ENCODE peak calls at places on chromosome 18, in eight cellular contexts. N is lower lobe of right lung, E is endothelial cell, S is tibial artery, H is cardiac fibroblast, M is GM12865, T is osteocyte, K is RWPE1. V is an unnamed sample.

GRCh38 chr18:59420244-59420643 is 61.2 kb upstream of the LMAN1 start:
- DNase-seq in K (no peak), H (no peak), N (no peak), E (no peak), S (no peak), M (no peak), T (no peak), V (no peak)

GRCh38 chr18:22186484-22186971 is 17.1 kb downstream of the GATA6 start:
- DNase-seq in E (no peak), N (no peak), K (peak), M (no peak), S (no peak), H (peak), T (no peak), V (no peak)

GRCh38 chr18:49668583-49669290 is 106.9 kb downstream of the LIPG start:
- DNase-seq in H (peak), K (no peak), M (no peak), T (no peak), E (no peak), N (no peak), S (no peak), V (peak)

GRCh38 chr18:13809521-13810252 is 14.3 kb upstream of the MC5R start:
- DNase-seq in T (peak), K (no peak), H (no peak), S (no peak), N (no peak), M (no peak), E (no peak), V (peak)

GRCh38 chr18:77105021-77105420 is 27.6 kb downstream of the MBP start:
- DNase-seq in T (peak), M (no peak), N (no peak), H (peak), E (no peak), K (no peak), S (no peak), V (no peak)

GRCh38 chr18:76259726-76260125 is 235.3 kb downstream of the ZNF516 start:
- DNase-seq in K (no peak), N (no peak), H (no peak), M (no peak), T (no peak), S (no peak), E (no peak), V (no peak)

GRCh38 chr18:14970027-14970426 is 222.1 kb downstream of the ANKRD30B start:
- DNase-seq in K (no peak), S (no peak), N (no peak), H (peak), E (no peak), M (no peak), T (no peak), V (no peak)

GRCh38 chr18:57631697-57632096 is 10.1 kb upstream of the NARS1 start:
- DNase-seq in M (no peak), N (no peak), K (no peak), S (no peak), H (no peak), E (no peak), T (no peak), V (no peak)

GRCh38 chr18:34867520-34867919 is 157.4 kb downstream of the DTNA start:
- DNase-seq in E (peak), H (peak), K (no peak), M (no peak), N (no peak), S (no peak), T (no peak), V (no peak)

GRCh38 chr18:10099539-10100140 is 185.8 kb downstream of the VAPA start:
- DNase-seq in M (no peak), N (no peak), S (no peak), H (peak), T (no peak), E (no peak), K (no peak), V (no peak)

GRCh38 chr18:56711706-56712445 is 60.7 kb downstream of the WDR7 start:
- DNase-seq in N (no peak), K (no peak), H (peak), E (no peak), T (no peak), S (no peak), M (no peak), V (no peak)

GRCh38 chr18:76530846-76531245 is 35.8 kb upstream of the ZNF516 start:
- DNase-seq in N (no peak), T (no peak), S (no peak), K (no peak), H (no peak), M (no peak), E (no peak), V (no peak)

GRCh38 chr18:22667616-22668422 is 250.1 kb upstream of the CTAGE1 start:
- DNase-seq in K (peak), H (peak), S (no peak), N (no peak), E (no peak), M (peak), T (no peak), V (no peak)

GRCh38 chr18:79930020-79930642 is 21.3 kb downstream of the SLC66A2 start:
- DNase-seq in N (no peak), K (no peak), S (no peak), E (no peak), H (no peak), T (no peak), M (no peak), V (no peak)

GRCh38 chr18:36323421-36323820 is 25.9 kb downstream of the FHOD3 start:
- DNase-seq in T (no peak), E (no peak), N (no peak), K (no peak), S (no peak), M (no peak), H (no peak), V (no peak)

GRCh38 chr18:22681912-22682311 is 251.2 kb upstream of the RBBP8 start:
- DNase-seq in M (no peak), K (no peak), S (no peak), H (no peak), E (no peak), T (no peak), N (no peak), V (no peak)

GRCh38 chr18:79418642-79419041 is 22.9 kb downstream of the NFATC1 start:
- DNase-seq in N (no peak), K (no peak), T (no peak), M (no peak), S (no peak), E (no peak), H (no peak), V (no peak)

GRCh38 chr18:28692337-28692736 is 515.4 kb upstream of the CDH2 start:
- DNase-seq in N (no peak), E (no peak), M (no peak), H (no peak), S (no peak), T (no peak), K (no peak), V (no peak)

GRCh38 chr18:67385455-67385854 is 131.1 kb downstream of the DSEL start:
- DNase-seq in K (no peak), S (no peak), M (no peak), N (no peak), H (peak), E (no peak), T (no peak), V (no peak)

GRCh38 chr18:9454061-9454703 is 21.1 kb upstream of the RALBP1 start:
- DNase-seq in T (no peak), M (no peak), K (peak), H (peak), E (no peak), S (no peak), N (no peak), V (no peak)

GRCh38 chr18:70296289-70296688 is 7.4 kb downstream of the SOCS6 start:
- DNase-seq in M (no peak), H (no peak), T (no peak), S (no peak), K (no peak), E (no peak), N (no peak), V (no peak)

GRCh38 chr18:72456802-72457201 is 87.3 kb downstream of the CBLN2 start:
- DNase-seq in T (no peak), E (no peak), H (peak), K (no peak), S (no peak), M (no peak), N (no peak), V (no peak)

GRCh38 chr18:13399511-13399910 is 181.0 kb downstream of the LDLRAD4 start:
- DNase-seq in N (no peak), S (no peak), K (no peak), M (no peak), H (no peak), E (no peak), T (no peak), V (no peak)

GRCh38 chr18:79616651-79617518 is 62.7 kb upstream of the CTDP1 start:
- DNase-seq in H (peak), M (no peak), E (peak), N (peak), K (peak), T (no peak), S (no peak), V (no peak)

GRCh38 chr18:68275616-68276015 is 439.3 kb downstream of the TMX3 start:
- DNase-seq in E (no peak), S (no peak), K (peak), M (no peak), H (peak), N (no peak), T (no peak), V (no peak)

GRCh38 chr18:78639597-78639950 is 340.0 kb upstream of the SALL3 start:
- DNase-seq in H (no peak), N (no peak), S (no peak), T (no peak), K (no peak), E (no peak), M (no peak), V (no peak)

GRCh38 chr18:57427429-57428181 is 7.6 kb upstream of the ONECUT2 start:
- DNase-seq in N (no peak), S (no peak), M (no peak), K (no peak), E (peak), H (no peak), T (no peak), V (no peak)

GRCh38 chr18:23573948-23574431 is 12.3 kb downstream of the NPC1 start:
- DNase-seq in N (peak), T (peak), S (no peak), M (peak), K (peak), E (no peak), H (peak), V (no peak)

GRCh38 chr18:70288171-70288850 is 534 bp upstream of the SOCS6 start:
- DNase-seq in H (peak), N (peak), M (no peak), S (no peak), E (peak), T (no peak), K (peak), V (peak)

GRCh38 chr18:78741381-78742340 is 238.0 kb upstream of the SALL3 start:
- DNase-seq in H (no peak), N (no peak), T (no peak), K (no peak), E (no peak), S (no peak), M (no peak), V (peak)

GRCh38 chr18:7174359-7175107 is 56.4 kb upstream of the LRRC30 start:
- DNase-seq in T (no peak), H (peak), S (no peak), E (peak), K (no peak), N (no peak), M (no peak), V (no peak)
- TF ChIP-seq CTCF in T (no peak), H (no peak), S (no peak), E (no peak), K (no peak), N (no peak), M (no peak), V (no peak)

GRCh38 chr18:31419457-31419932 is 28.0 kb upstream of the DSG3 start:
- DNase-seq in K (peak), T (no peak), M (no peak), N (no peak), H (no peak), E (no peak), S (no peak), V (no peak)
- TF ChIP-seq CTCF in K (no peak), T (no peak), M (no peak), N (no peak), H (no peak), E (no peak), S (no peak), V (no peak)

GRCh38 chr18:2570772-2571199 is 519 bp downstream of the METTL4 start:
- DNase-seq in H (peak), E (peak), T (peak), K (peak), S (peak), M (peak), N (peak), V (peak)
- TF ChIP-seq CTCF in H (peak), E (no peak), T (peak), K (no peak), S (no peak), M (no peak), N (no peak), V (no peak)

GRCh38 chr18:8426401-8426800 is 182.8 kb upstream of the RAB12 start:
- DNase-seq in S (no peak), M (peak), K (no peak), H (no peak), N (no peak), T (no peak), E (peak), V (peak)
- TF ChIP-seq CTCF in S (no peak), M (peak), K (no peak), H (peak), N (peak), T (peak), E (peak), V (no peak)

GRCh38 chr18:29879763-29880162 is 1162.8 kb downstream of the DSC3 start:
- DNase-seq in S (no peak), T (no peak), N (no peak), K (no peak), H (no peak), M (no peak), E (no peak), V (no peak)
- TF ChIP-seq CTCF in S (no peak), T (no peak), N (no peak), K (no peak), H (no peak), M (no peak), E (no peak), V (no peak)

DNA sequence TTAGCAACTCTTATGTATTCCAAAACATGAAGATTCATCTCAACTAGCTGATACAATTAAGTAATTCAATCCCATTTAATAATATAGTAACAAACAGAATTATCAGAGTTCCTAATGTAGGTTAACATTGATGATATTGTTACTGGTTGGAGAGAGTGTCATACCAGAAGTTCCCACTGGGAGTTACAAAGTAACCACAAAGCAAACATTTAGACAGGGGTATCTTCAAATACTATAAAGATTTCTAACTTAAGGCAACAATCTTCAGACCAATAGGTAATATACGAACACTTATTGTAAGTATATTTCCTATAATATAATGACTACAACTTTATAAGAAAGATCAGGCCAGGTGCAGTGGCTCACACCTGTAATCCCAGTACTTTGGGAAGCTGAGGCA is 1372.9 kb upstream of the PIK3C3 start:
- DNase-seq in K (no peak), H (no peak), M (no peak), N (no peak), S (no peak), T (no peak), E (no peak), V (no peak)
- TF ChIP-seq CTCF in K (no peak), H (peak), M (no peak), N (no peak), S (no peak), T (no peak), E (no peak), V (no peak)

GRCh38 chr18:74268175-74268574 is 23.6 kb downstream of the CYB5A start:
- DNase-seq in H (no peak), N (no peak), M (no peak), S (no peak), K (no peak), T (no peak), E (no peak), V (no peak)
- TF ChIP-seq CTCF in H (no peak), N (no peak), M (no peak), S (no peak), K (no peak), T (no peak), E (no peak), V (no peak)

GRCh38 chr18:27412551-27412950 is 227.4 kb upstream of the CHST9 start:
- DNase-seq in M (no peak), E (no peak), H (no peak), T (no peak), S (no peak), K (no peak), N (no peak), V (no peak)
- TF ChIP-seq CTCF in M (no peak), E (no peak), H (no peak), T (no peak), S (no peak), K (no peak), N (no peak), V (no peak)

DNA sequence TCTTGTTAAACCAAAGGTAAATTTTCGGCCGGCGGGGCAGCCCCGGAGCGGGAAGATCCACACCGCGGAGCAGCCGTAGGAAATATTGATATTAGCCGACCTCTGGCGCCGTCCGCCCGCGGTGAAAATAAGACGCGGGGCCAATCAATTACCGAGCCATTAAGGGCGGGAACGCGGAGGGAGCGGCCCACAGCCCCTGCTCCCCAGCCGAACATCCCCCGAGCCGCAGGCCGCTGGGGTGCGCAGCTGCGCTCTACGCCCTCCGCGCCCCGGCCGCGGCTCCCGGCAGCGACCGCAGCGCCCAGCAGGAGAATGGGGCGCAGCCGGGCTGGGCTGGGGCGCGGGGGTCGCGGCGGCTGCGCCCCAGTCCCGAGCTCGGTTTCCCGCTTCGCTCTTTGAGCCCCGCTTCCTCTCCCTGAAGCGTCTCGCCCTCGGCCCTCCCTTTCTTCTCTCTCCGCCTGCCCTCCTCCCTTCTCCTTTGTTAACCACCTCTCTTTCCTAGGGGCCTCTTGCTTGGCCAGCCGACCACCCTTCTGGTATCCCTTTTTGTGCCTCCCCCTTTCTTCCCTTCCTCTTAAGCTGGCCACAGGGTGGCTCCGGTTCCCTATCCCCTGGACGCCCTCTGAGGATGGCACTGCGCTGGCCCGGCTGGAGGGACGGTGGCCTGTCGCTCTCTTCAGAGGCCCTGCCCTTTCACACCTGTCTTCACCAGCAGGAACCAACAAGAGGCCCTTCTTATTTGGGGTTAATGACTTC is 40.9 kb downstream of the CELF4 start:
- DNase-seq in K (no peak), N (no peak), H (no peak), T (no peak), S (no peak), M (no peak), E (peak), V (no peak)
- TF ChIP-seq CTCF in K (no peak), N (no peak), H (no peak), T (no peak), S (no peak), M (no peak), E (no peak), V (no peak)

GRCh38 chr18:54961868-54962267 is 2.6 kb upstream of the CCDC68 start:
- DNase-seq in T (no peak), H (no peak), K (no peak), E (no peak), N (no peak), M (no peak), S (no peak), V (no peak)

GRCh38 chr18:54958711-54959625 is at the start of gene CCDC68:
- DNase-seq in N (peak), T (no peak), S (no peak), K (no peak), E (peak), H (peak), M (no peak), V (peak)

GRCh38 chr18:54957987-54958386 is 1.3 kb downstream of the CCDC68 start:
- DNase-seq in M (no peak), H (peak), T (no peak), N (no peak), S (no peak), E (no peak), K (no peak), V (peak)

GRCh38 chr18:54961016-54961423 is 1.8 kb upstream of the CCDC68 start:
- DNase-seq in E (no peak), S (no peak), T (no peak), H (no peak), K (no peak), M (peak), N (no peak), V (no peak)

GRCh38 chr18:54960197-54960596 is 936 bp upstream of the CCDC68 start:
- DNase-seq in S (no peak), T (no peak), H (no peak), E (no peak), N (no peak), M (no peak), K (no peak), V (no peak)
- TF ChIP-seq CTCF in S (no peak), T (no peak), H (no peak), E (no peak), N (no peak), M (no peak), K (no peak), V (no peak)